ENCODE peak calls at places on chromosomes 7 and 10, in ten cellular contexts. R, M, Q, P, N, F, E, D, T and Z are unnamed samples. For H3K36me3 and H3K27me3, the result is how much of the 10 kb centered on the place peaks cover.

GRCh38 chr10:95513941-95514392 is 47.2 kb downstream of the SORBS1 start:
- DNase-seq in R (no peak), M (no peak), Q (no peak), P (peak), N (no peak), F (no peak), E (no peak), D (peak), T (no peak), Z (no peak)

GRCh38 chr10:114413398-114413797 is 9.1 kb upstream of the AFAP1L2 start:
- DNase-seq in R (no peak), M (no peak), Q (no peak), P (peak), N (peak), F (no peak), E (no peak), D (peak), T (peak), Z (no peak)

GRCh38 chr7:157502701-157503111 is 165.9 kb downstream of the DNAJB6 start:
- DNase-seq in R (no peak), M (no peak), Q (no peak), P (no peak), N (no peak), F (no peak), E (peak), D (no peak), T (no peak), Z (no peak)

GRCh38 chr7:108294595-108294994 is 161.6 kb downstream of the NRCAM start:
- DNase-seq in R (no peak), M (no peak), Q (no peak), P (no peak), N (no peak), F (no peak), E (no peak), D (no peak), T (no peak), Z (peak)

GRCh38 chr7:156944876-156945275 is 4.6 kb upstream of the NOM1 start:
- DNase-seq in R (peak), M (no peak), Q (peak), P (no peak), N (no peak), F (no peak), E (no peak), D (no peak), T (no peak), Z (no peak)

GRCh38 chr10:19041176-19041575 is 7.4 kb upstream of the MALRD1 start:
- DNase-seq in R (no peak), M (no peak), Q (no peak), P (no peak), N (no peak), F (no peak), E (no peak), D (no peak), T (no peak), Z (no peak)

GRCh38 chr10:69388488-69388887 is 28.2 kb downstream of the TACR2 start:
- DNase-seq in R (no peak), M (no peak), Q (no peak), P (no peak), N (no peak), F (no peak), E (no peak), D (no peak), T (no peak), Z (no peak)

GRCh38 chr10:36256166-36256565 is 614.1 kb upstream of the FZD8 start:
- DNase-seq in R (no peak), M (no peak), Q (no peak), P (no peak), N (no peak), F (peak), E (no peak), D (no peak), T (no peak), Z (peak)

GRCh38 chr10:43218206-43218950 is 48.5 kb downstream of the RASGEF1A start:
- DNase-seq in R (no peak), M (no peak), Q (no peak), P (no peak), N (no peak), F (no peak), E (no peak), D (no peak), T (peak), Z (no peak)

GRCh38 chr10:32923849-32924248 is 34.2 kb downstream of the ITGB1 start:
- DNase-seq in R (no peak), M (no peak), Q (no peak), P (no peak), N (no peak), F (no peak), E (no peak), D (no peak), T (no peak), Z (no peak)

GRCh38 chr7:148148456-148148855 is 442.1 kb upstream of the C7orf33 start:
- DNase-seq in R (no peak), M (no peak), Q (no peak), P (no peak), N (no peak), F (no peak), E (peak), D (no peak), T (no peak), Z (no peak)

DNA sequence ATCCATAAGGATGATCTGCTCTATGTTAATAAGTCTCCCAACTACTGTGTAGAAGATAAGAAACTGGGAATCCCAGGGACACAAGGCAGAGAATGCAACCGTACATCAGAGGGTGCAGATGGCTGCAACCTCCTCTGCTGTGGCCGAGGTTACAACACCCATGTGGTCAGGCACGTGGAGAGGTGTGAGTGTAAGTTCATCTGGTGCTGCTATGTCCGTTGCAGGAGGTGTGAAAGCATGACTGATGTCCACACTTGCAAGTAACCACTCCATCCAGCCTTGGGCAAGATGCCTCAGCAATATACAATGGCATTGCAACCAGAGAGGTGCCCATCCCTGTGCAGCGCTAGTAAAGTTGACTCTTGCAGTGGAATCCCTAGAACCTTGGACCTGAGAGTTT is 10.3 kb downstream of the WNT16 start:
- DNase-seq in R (no peak), M (no peak), Q (no peak), P (no peak), N (no peak), F (no peak), E (no peak), D (no peak), T (no peak), Z (no peak)
- H3K36me3 ChIP-seq in R (under half), M (under half), Q (under half), P (under half), N (under half), F (under half), E (under half), D (under half), T (under half), Z (under half)

DNA sequence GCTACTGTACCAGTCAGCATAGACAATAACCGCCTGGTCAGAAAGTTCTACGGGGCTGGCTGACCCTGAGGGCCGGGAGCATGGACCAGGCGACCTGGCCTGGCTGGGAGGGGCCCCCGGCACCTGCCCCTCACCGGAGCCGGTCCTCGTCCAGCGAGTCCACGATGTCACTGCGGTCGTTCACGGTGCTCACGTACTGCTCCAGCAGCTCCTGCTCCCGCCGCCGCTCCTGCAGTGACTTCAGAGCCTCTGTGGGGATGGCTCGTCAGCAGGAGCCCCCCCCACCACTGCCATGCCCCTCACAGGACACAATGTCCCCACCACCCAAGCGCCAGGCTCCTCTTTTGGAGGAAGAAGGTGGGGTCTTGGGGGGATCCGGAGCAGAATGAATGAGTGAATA is 22.7 kb downstream of the MICALL2 start:
- DNase-seq in R (no peak), M (no peak), Q (no peak), P (no peak), N (no peak), F (no peak), E (no peak), D (no peak), T (no peak), Z (no peak)
- H3K27me3 ChIP-seq in R (under half), M (under half), Q (under half), P (under half), N (under half), F (under half), E (under half), D (under half), T (under half), Z (under half)

GRCh38 chr7:6649241-6649961 is 12.3 kb downstream of the ZNF316 start:
- DNase-seq in R (no peak), M (peak), Q (no peak), P (no peak), N (no peak), F (no peak), E (no peak), D (no peak), T (peak), Z (no peak)

GRCh38 chr7:6647080-6647479 is 10.0 kb downstream of the ZNF316 start:
- DNase-seq in R (no peak), M (no peak), Q (no peak), P (no peak), N (no peak), F (no peak), E (no peak), D (no peak), T (no peak), Z (no peak)

GRCh38 chr7:6647541-6647940 is 10.4 kb downstream of the ZNF316 start:
- DNase-seq in R (no peak), M (no peak), Q (no peak), P (no peak), N (no peak), F (no peak), E (no peak), D (no peak), T (no peak), Z (no peak)

GRCh38 chr7:6648815-6649104 is 11.6 kb downstream of the ZNF316 start:
- DNase-seq in R (no peak), M (peak), Q (no peak), P (no peak), N (no peak), F (no peak), E (no peak), D (no peak), T (no peak), Z (no peak)

GRCh38 chr7:6648066-6648814 is 11.1 kb downstream of the ZNF316 start:
- DNase-seq in R (no peak), M (peak), Q (no peak), P (no peak), N (no peak), F (no peak), E (no peak), D (no peak), T (no peak), Z (no peak)
- H3K36me3 ChIP-seq in R (under half), M (half or more), Q (under half), P (under half), N (half or more), F (under half), E (under half), D (under half), T (half or more), Z (half or more)

GRCh38 chr10:100642295-100642994 is 102.9 kb upstream of the PAX2 start:
- DNase-seq in R (peak), M (no peak), Q (no peak), P (no peak), N (no peak), F (no peak), E (no peak), D (no peak), T (no peak), Z (no peak)
- H3K27me3 ChIP-seq in R (half or more), M (under half), Q (under half), P (under half), N (half or more), F (half or more), E (half or more), D (under half), T (half or more), Z (under half)

GRCh38 chr7:6116216-6116615 is 85.0 kb downstream of the ANKRD61 start:
- DNase-seq in R (no peak), M (no peak), Q (no peak), P (no peak), N (no peak), F (no peak), E (no peak), D (no peak), T (no peak), Z (no peak)

GRCh38 chr7:6121141-6121540 is 90.0 kb downstream of the ANKRD61 start:
- DNase-seq in R (no peak), M (no peak), Q (no peak), P (no peak), N (no peak), F (no peak), E (no peak), D (no peak), T (no peak), Z (no peak)

GRCh38 chr7:6117533-6117932 is 86.4 kb downstream of the ANKRD61 start:
- DNase-seq in R (no peak), M (no peak), Q (no peak), P (no peak), N (no peak), F (no peak), E (no peak), D (no peak), T (no peak), Z (no peak)
- H3K36me3 ChIP-seq in R (under half), M (half or more), Q (under half), P (under half), N (half or more), F (under half), E (under half), D (half or more), T (half or more), Z (half or more)

GRCh38 chr7:19143930-19144574 is 1.2 kb downstream of the FERD3L start:
- DNase-seq in R (peak), M (peak), Q (no peak), P (no peak), N (no peak), F (no peak), E (no peak), D (no peak), T (no peak), Z (no peak)
- H3K27me3 ChIP-seq in R (half or more), M (under half), Q (under half), P (under half), N (half or more), F (half or more), E (half or more), D (under half), T (half or more), Z (under half)

GRCh38 chr7:142872106-142872675 is 13.4 kb downstream of the TRPV6 start:
- DNase-seq in R (no peak), M (no peak), Q (peak), P (no peak), N (no peak), F (no peak), E (no peak), D (no peak), T (no peak), Z (no peak)
- H3K36me3 ChIP-seq in R (under half), M (under half), Q (under half), P (under half), N (under half), F (under half), E (under half), D (under half), T (under half), Z (under half)

DNA sequence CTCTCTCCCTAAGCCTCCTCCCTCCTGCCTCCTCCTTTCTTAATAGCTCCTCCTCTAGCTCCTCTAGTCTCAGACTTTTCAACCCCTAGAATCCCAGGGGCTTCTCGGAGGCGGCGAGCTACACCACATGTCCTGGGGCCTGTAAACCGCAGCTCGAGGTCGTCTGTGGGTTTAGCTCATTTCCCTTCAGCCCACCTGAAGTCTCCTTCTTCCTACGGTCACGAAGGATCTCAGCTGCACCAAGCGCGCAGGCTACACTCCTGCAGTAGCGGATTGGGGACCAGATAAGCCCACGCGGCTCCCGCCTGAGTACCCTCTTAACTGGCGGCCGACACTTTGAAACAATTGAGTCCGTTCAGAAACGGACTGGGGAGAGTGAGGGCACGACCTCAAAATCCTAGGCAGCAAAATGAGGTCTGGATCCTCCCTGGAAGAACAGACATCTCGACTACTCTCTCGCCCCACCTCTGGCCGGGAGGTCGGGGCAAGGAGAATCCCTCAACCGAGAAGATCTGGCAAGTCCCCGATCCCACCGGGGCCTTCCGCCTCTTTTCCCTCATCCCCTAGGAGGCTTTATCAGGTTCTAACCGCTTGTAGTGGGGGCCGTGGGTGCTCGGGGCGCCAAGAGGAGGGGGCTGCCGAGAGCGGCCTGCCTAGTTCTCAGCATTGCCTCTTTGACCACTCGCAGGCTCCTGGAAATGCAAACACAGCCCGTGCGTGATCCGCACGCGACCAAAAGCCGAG is 1.3 kb upstream of the SORCS3 start:
- DNase-seq in R (peak), M (peak), Q (no peak), P (no peak), N (no peak), F (no peak), E (no peak), D (no peak), T (no peak), Z (no peak)
- H3K27me3 ChIP-seq in R (half or more), M (under half), Q (under half), P (under half), N (half or more), F (half or more), E (half or more), D (under half), T (half or more), Z (under half)

GRCh38 chr7:64544010-64544409 is 18.9 kb downstream of the ZNF680 start:
- DNase-seq in R (no peak), M (no peak), Q (no peak), P (no peak), N (no peak), F (no peak), E (no peak), D (no peak), T (no peak), Z (no peak)
- H3K36me3 ChIP-seq in R (under half), M (under half), Q (under half), P (under half), N (under half), F (under half), E (under half), D (under half), T (under half), Z (half or more)

GRCh38 chr10:116257785-116258184 is 15.2 kb downstream of the GFRA1 start:
- DNase-seq in R (no peak), M (no peak), Q (no peak), P (no peak), N (no peak), F (no peak), E (no peak), D (no peak), T (no peak), Z (no peak)
- H3K27me3 ChIP-seq in R (under half), M (under half), Q (under half), P (under half), N (under half), F (under half), E (under half), D (under half), T (under half), Z (under half)